ENCODE peak calls at places on chromosomes 1 and 21, in eight cellular contexts. P, Q, L, A, X, W, K and N are unnamed samples.

GRCh38 chr1:179870870-179871269 is 6.7 kb downstream of the TOR1AIP2 start:
- DNase-seq in P (no peak), Q (no peak), L (no peak), A (no peak), X (no peak), W (no peak), K (no peak), N (no peak)

GRCh38 chr1:27622828-27623227 is 12.2 kb downstream of the FGR start:
- DNase-seq in P (no peak), Q (no peak), L (no peak), A (no peak), X (no peak), W (no peak), K (no peak), N (no peak)

GRCh38 chr1:84969489-84970250 is 27.2 kb downstream of the MCOLN2 start:
- DNase-seq in P (peak), Q (no peak), L (no peak), A (peak), X (no peak), W (no peak), K (no peak), N (no peak)

GRCh38 chr1:151072224-151072623 is 1.7 kb downstream of the GABPB2 start:
- DNase-seq in P (no peak), Q (no peak), L (no peak), A (no peak), X (no peak), W (no peak), K (no peak), N (no peak)

GRCh38 chr1:244651956-244652698 is 799 bp upstream of the DESI2 start:
- DNase-seq in P (peak), Q (no peak), L (no peak), A (peak), X (no peak), W (no peak), K (no peak), N (no peak)

GRCh38 chr1:21906173-21907078 is 30.7 kb downstream of the HSPG2 start:
- DNase-seq in P (no peak), Q (no peak), L (peak), A (no peak), X (no peak), W (no peak), K (no peak), N (no peak)

GRCh38 chr1:156495401-156496140 is 5.0 kb downstream of the MEF2D start:
- DNase-seq in P (no peak), Q (no peak), L (no peak), A (no peak), X (no peak), W (no peak), K (no peak), N (peak)

GRCh38 chr21:46424621-46425020 is 34.1 kb upstream of the DIP2A start:
- DNase-seq in P (peak), Q (no peak), L (no peak), A (no peak), X (no peak), W (no peak), K (no peak), N (no peak)

GRCh38 chr1:207495816-207496792 is at the start of gene CR1:
- DNase-seq in P (peak), Q (no peak), L (peak), A (no peak), X (no peak), W (peak), K (no peak), N (no peak)